ENCODE peak calls at places on chromosomes 4 and X, in eight cellular contexts. One of them, this sample, is unnamed.

GRCh38 chrX:132226169-132226568 is 6.9 kb upstream of the RAP2C start:
- DNase-seq in tibial nerve: no peak
- DNase-seq in NCI-H1417 treated with DMSO at 0.1 percent for 48 hours: no peak
- DNase-seq in activated CD4-positive, CD25-positive, alpha-beta regulatory T cell: no peak
- DNase-seq in NCI-H2029: no peak
- DNase-seq in NCI-H748 treated with DMSO at 0.1 percent for 48 hours: no peak
- DNase-seq in myocyte: peak; percentile 2
- DNase-seq in retinal pigment epithelial cell: no peak
- DNase-seq in this sample: no peak

GRCh38 chr4:26320159-26320452 is 708 bp upstream of the RBPJ start:
- DNase-seq in tibial nerve: no peak
- DNase-seq in NCI-H1417 treated with DMSO at 0.1 percent for 48 hours: no peak
- DNase-seq in activated CD4-positive, CD25-positive, alpha-beta regulatory T cell: no peak
- DNase-seq in NCI-H2029: no peak
- DNase-seq in NCI-H748 treated with DMSO at 0.1 percent for 48 hours: no peak
- DNase-seq in myocyte: peak; percentile 63
- DNase-seq in retinal pigment epithelial cell: no peak
- DNase-seq in this sample: no peak

GRCh38 chrX:133495464-133496391 is 80.4 kb upstream of the GPC4 start:
- DNase-seq in tibial nerve: peak; percentile 70
- DNase-seq in NCI-H1417 treated with DMSO at 0.1 percent for 48 hours: no peak
- DNase-seq in activated CD4-positive, CD25-positive, alpha-beta regulatory T cell: no peak
- DNase-seq in NCI-H2029: no peak
- DNase-seq in NCI-H748 treated with DMSO at 0.1 percent for 48 hours: no peak
- DNase-seq in myocyte: no peak
- DNase-seq in retinal pigment epithelial cell: no peak
- DNase-seq in this sample: peak; percentile 15

GRCh38 chrX:134580947-134581346 is 77.3 kb downstream of the PLAC1 start:
- DNase-seq in tibial nerve: no peak
- DNase-seq in NCI-H1417 treated with DMSO at 0.1 percent for 48 hours: no peak
- DNase-seq in activated CD4-positive, CD25-positive, alpha-beta regulatory T cell: no peak
- DNase-seq in NCI-H2029: no peak
- DNase-seq in NCI-H748 treated with DMSO at 0.1 percent for 48 hours: no peak
- DNase-seq in myocyte: peak; percentile 81
- DNase-seq in retinal pigment epithelial cell: no peak
- DNase-seq in this sample: no peak

GRCh38 chr4:4585012-4585670 is 43.3 kb upstream of the STX18 start:
- DNase-seq in tibial nerve: no peak
- DNase-seq in NCI-H1417 treated with DMSO at 0.1 percent for 48 hours: no peak
- DNase-seq in activated CD4-positive, CD25-positive, alpha-beta regulatory T cell: no peak
- DNase-seq in NCI-H2029: no peak
- DNase-seq in NCI-H748 treated with DMSO at 0.1 percent for 48 hours: no peak
- DNase-seq in myocyte: peak; percentile 7
- DNase-seq in retinal pigment epithelial cell: no peak
- DNase-seq in this sample: no peak

GRCh38 chr4:107167051-107167450 is 130.9 kb upstream of the DKK2 start:
- DNase-seq in tibial nerve: no peak
- DNase-seq in NCI-H1417 treated with DMSO at 0.1 percent for 48 hours: no peak
- DNase-seq in activated CD4-positive, CD25-positive, alpha-beta regulatory T cell: no peak
- DNase-seq in NCI-H2029: no peak
- DNase-seq in NCI-H748 treated with DMSO at 0.1 percent for 48 hours: no peak
- DNase-seq in myocyte: no peak
- DNase-seq in retinal pigment epithelial cell: no peak
- DNase-seq in this sample: no peak

GRCh38 chrX:47585273-47585672 is 3.0 kb downstream of the TIMP1 start:
- DNase-seq in tibial nerve: no peak
- DNase-seq in NCI-H1417 treated with DMSO at 0.1 percent for 48 hours: no peak
- DNase-seq in activated CD4-positive, CD25-positive, alpha-beta regulatory T cell: no peak
- DNase-seq in NCI-H2029: no peak
- DNase-seq in NCI-H748 treated with DMSO at 0.1 percent for 48 hours: no peak
- DNase-seq in myocyte: no peak
- DNase-seq in retinal pigment epithelial cell: no peak
- DNase-seq in this sample: no peak

GRCh38 chr4:37528161-37528560 is 158.0 kb downstream of the RELL1 start:
- DNase-seq in tibial nerve: no peak
- DNase-seq in NCI-H1417 treated with DMSO at 0.1 percent for 48 hours: no peak
- DNase-seq in activated CD4-positive, CD25-positive, alpha-beta regulatory T cell: no peak
- DNase-seq in NCI-H2029: no peak
- DNase-seq in NCI-H748 treated with DMSO at 0.1 percent for 48 hours: no peak
- DNase-seq in myocyte: no peak
- DNase-seq in retinal pigment epithelial cell: no peak
- DNase-seq in this sample: peak; percentile 59

GRCh38 chr4:154004859-154005520 is 216.1 kb upstream of the SFRP2 start:
- DNase-seq in tibial nerve: peak; percentile 78
- DNase-seq in NCI-H1417 treated with DMSO at 0.1 percent for 48 hours: no peak
- DNase-seq in activated CD4-positive, CD25-positive, alpha-beta regulatory T cell: no peak
- DNase-seq in NCI-H2029: no peak
- DNase-seq in NCI-H748 treated with DMSO at 0.1 percent for 48 hours: no peak
- DNase-seq in myocyte: peak; percentile 66
- DNase-seq in retinal pigment epithelial cell: peak; percentile 15
- DNase-seq in this sample: peak; percentile 76

GRCh38 chrX:132953358-132953757 is 5.1 kb downstream of the HS6ST2 start:
- DNase-seq in tibial nerve: no peak
- DNase-seq in NCI-H1417 treated with DMSO at 0.1 percent for 48 hours: no peak
- DNase-seq in activated CD4-positive, CD25-positive, alpha-beta regulatory T cell: no peak
- DNase-seq in NCI-H2029: no peak
- DNase-seq in NCI-H748 treated with DMSO at 0.1 percent for 48 hours: no peak
- DNase-seq in myocyte: no peak
- DNase-seq in retinal pigment epithelial cell: no peak
- DNase-seq in this sample: no peak

GRCh38 chrX:117510453-117510852 is 606.2 kb downstream of the KLHL13 start:
- DNase-seq in tibial nerve: no peak
- DNase-seq in NCI-H1417 treated with DMSO at 0.1 percent for 48 hours: no peak
- DNase-seq in activated CD4-positive, CD25-positive, alpha-beta regulatory T cell: no peak
- DNase-seq in NCI-H2029: no peak
- DNase-seq in NCI-H748 treated with DMSO at 0.1 percent for 48 hours: no peak
- DNase-seq in myocyte: no peak
- DNase-seq in retinal pigment epithelial cell: no peak
- DNase-seq in this sample: no peak

GRCh38 chrX:155070038-155070437 is 898 bp downstream of the CMC4 start:
- DNase-seq in tibial nerve: no peak
- DNase-seq in NCI-H1417 treated with DMSO at 0.1 percent for 48 hours: no peak
- DNase-seq in activated CD4-positive, CD25-positive, alpha-beta regulatory T cell: no peak
- DNase-seq in NCI-H2029: no peak
- DNase-seq in NCI-H748 treated with DMSO at 0.1 percent for 48 hours: peak; percentile 23
- DNase-seq in myocyte: no peak
- DNase-seq in retinal pigment epithelial cell: no peak
- DNase-seq in this sample: no peak

GRCh38 chr4:162952232-162952631 is 214.5 kb downstream of the NAF1 start:
- DNase-seq in tibial nerve: no peak
- DNase-seq in NCI-H1417 treated with DMSO at 0.1 percent for 48 hours: no peak
- DNase-seq in activated CD4-positive, CD25-positive, alpha-beta regulatory T cell: no peak
- DNase-seq in NCI-H2029: no peak
- DNase-seq in NCI-H748 treated with DMSO at 0.1 percent for 48 hours: no peak
- DNase-seq in myocyte: peak; percentile 1
- DNase-seq in retinal pigment epithelial cell: no peak
- DNase-seq in this sample: peak; percentile 59

GRCh38 chr4:153789741-153790651 is 1.1 kb upstream of the SFRP2 start:
- DNase-seq in tibial nerve: peak; percentile 29
- DNase-seq in NCI-H1417 treated with DMSO at 0.1 percent for 48 hours: no peak
- DNase-seq in activated CD4-positive, CD25-positive, alpha-beta regulatory T cell: no peak
- DNase-seq in NCI-H2029: no peak
- DNase-seq in NCI-H748 treated with DMSO at 0.1 percent for 48 hours: no peak
- DNase-seq in myocyte: no peak
- DNase-seq in retinal pigment epithelial cell: no peak
- DNase-seq in this sample: no peak

GRCh38 chr4:80215449-80216052 is 18.2 kb downstream of the PRDM8 start:
- DNase-seq in tibial nerve: no peak
- DNase-seq in NCI-H1417 treated with DMSO at 0.1 percent for 48 hours: peak; percentile 41
- DNase-seq in activated CD4-positive, CD25-positive, alpha-beta regulatory T cell: no peak
- DNase-seq in NCI-H2029: peak; percentile 17
- DNase-seq in NCI-H748 treated with DMSO at 0.1 percent for 48 hours: peak; percentile 59
- DNase-seq in myocyte: peak; percentile 45
- DNase-seq in retinal pigment epithelial cell: no peak
- DNase-seq in this sample: no peak

GRCh38 chrX:72392816-72393800 is 87.4 kb upstream of the CITED1 start:
- DNase-seq in tibial nerve: no peak
- DNase-seq in NCI-H1417 treated with DMSO at 0.1 percent for 48 hours: no peak
- DNase-seq in activated CD4-positive, CD25-positive, alpha-beta regulatory T cell: no peak
- DNase-seq in NCI-H2029: no peak
- DNase-seq in NCI-H748 treated with DMSO at 0.1 percent for 48 hours: no peak
- DNase-seq in myocyte: no peak
- DNase-seq in retinal pigment epithelial cell: no peak
- DNase-seq in this sample: no peak

GRCh38 chrX:135931644-135932487 is 38.4 kb downstream of the SAGE1 start:
- DNase-seq in tibial nerve: peak; percentile 23
- DNase-seq in NCI-H1417 treated with DMSO at 0.1 percent for 48 hours: no peak
- DNase-seq in activated CD4-positive, CD25-positive, alpha-beta regulatory T cell: peak; percentile 1
- DNase-seq in NCI-H2029: peak; percentile 3
- DNase-seq in NCI-H748 treated with DMSO at 0.1 percent for 48 hours: peak; percentile 4
- DNase-seq in myocyte: peak; percentile 42
- DNase-seq in retinal pigment epithelial cell: no peak
- DNase-seq in this sample: no peak

GRCh38 chrX:4379071-4379470 is 665.6 kb upstream of the PRKX start:
- DNase-seq in tibial nerve: no peak
- DNase-seq in NCI-H1417 treated with DMSO at 0.1 percent for 48 hours: no peak
- DNase-seq in activated CD4-positive, CD25-positive, alpha-beta regulatory T cell: no peak
- DNase-seq in NCI-H2029: no peak
- DNase-seq in NCI-H748 treated with DMSO at 0.1 percent for 48 hours: no peak
- DNase-seq in myocyte: no peak
- DNase-seq in retinal pigment epithelial cell: no peak
- DNase-seq in this sample: no peak

GRCh38 chrX:56728321-56728720 is 722 bp upstream of the NBDY start:
- DNase-seq in tibial nerve: no peak
- DNase-seq in NCI-H1417 treated with DMSO at 0.1 percent for 48 hours: no peak
- DNase-seq in activated CD4-positive, CD25-positive, alpha-beta regulatory T cell: no peak
- DNase-seq in NCI-H2029: no peak
- DNase-seq in NCI-H748 treated with DMSO at 0.1 percent for 48 hours: peak; percentile 2
- DNase-seq in myocyte: peak; percentile 22
- DNase-seq in retinal pigment epithelial cell: no peak
- DNase-seq in this sample: no peak

GRCh38 chr4:142264961-142265360 is 581.1 kb downstream of the INPP4B start:
- DNase-seq in tibial nerve: no peak
- DNase-seq in NCI-H1417 treated with DMSO at 0.1 percent for 48 hours: no peak
- DNase-seq in activated CD4-positive, CD25-positive, alpha-beta regulatory T cell: no peak
- DNase-seq in NCI-H2029: no peak
- DNase-seq in NCI-H748 treated with DMSO at 0.1 percent for 48 hours: no peak
- DNase-seq in myocyte: peak; percentile 19
- DNase-seq in retinal pigment epithelial cell: peak; percentile 52
- DNase-seq in this sample: no peak

GRCh38 chrX:20746690-20747089 is 480.0 kb upstream of the RPS6KA3 start:
- DNase-seq in tibial nerve: no peak
- DNase-seq in NCI-H1417 treated with DMSO at 0.1 percent for 48 hours: no peak
- DNase-seq in activated CD4-positive, CD25-positive, alpha-beta regulatory T cell: no peak
- DNase-seq in NCI-H2029: no peak
- DNase-seq in NCI-H748 treated with DMSO at 0.1 percent for 48 hours: no peak
- DNase-seq in myocyte: no peak
- DNase-seq in retinal pigment epithelial cell: no peak
- DNase-seq in this sample: no peak

GRCh38 chr4:110184124-110184790 is 14.2 kb downstream of the ELOVL6 start:
- DNase-seq in tibial nerve: no peak
- DNase-seq in NCI-H1417 treated with DMSO at 0.1 percent for 48 hours: no peak
- DNase-seq in activated CD4-positive, CD25-positive, alpha-beta regulatory T cell: no peak
- DNase-seq in NCI-H2029: no peak
- DNase-seq in NCI-H748 treated with DMSO at 0.1 percent for 48 hours: no peak
- DNase-seq in myocyte: peak; percentile 22
- DNase-seq in retinal pigment epithelial cell: no peak
- DNase-seq in this sample: no peak

GRCh38 chrX:125444659-125445058 is 125.0 kb downstream of the TEX13C start:
- DNase-seq in tibial nerve: no peak
- DNase-seq in NCI-H1417 treated with DMSO at 0.1 percent for 48 hours: no peak
- DNase-seq in activated CD4-positive, CD25-positive, alpha-beta regulatory T cell: no peak
- DNase-seq in NCI-H2029: no peak
- DNase-seq in NCI-H748 treated with DMSO at 0.1 percent for 48 hours: no peak
- DNase-seq in myocyte: no peak
- DNase-seq in retinal pigment epithelial cell: no peak
- DNase-seq in this sample: peak; percentile 3

GRCh38 chr4:147924604-147925412 is 192.9 kb downstream of the ARHGAP10 start:
- DNase-seq in tibial nerve: no peak
- DNase-seq in NCI-H1417 treated with DMSO at 0.1 percent for 48 hours: no peak
- DNase-seq in activated CD4-positive, CD25-positive, alpha-beta regulatory T cell: no peak
- DNase-seq in NCI-H2029: no peak
- DNase-seq in NCI-H748 treated with DMSO at 0.1 percent for 48 hours: no peak
- DNase-seq in myocyte: peak; percentile 34
- DNase-seq in retinal pigment epithelial cell: no peak
- DNase-seq in this sample: no peak

GRCh38 chr4:98387345-98388017 is 126.3 kb downstream of the RAP1GDS1 start:
- DNase-seq in tibial nerve: no peak
- DNase-seq in NCI-H1417 treated with DMSO at 0.1 percent for 48 hours: no peak
- DNase-seq in activated CD4-positive, CD25-positive, alpha-beta regulatory T cell: no peak
- DNase-seq in NCI-H2029: no peak
- DNase-seq in NCI-H748 treated with DMSO at 0.1 percent for 48 hours: no peak
- DNase-seq in myocyte: no peak
- DNase-seq in retinal pigment epithelial cell: no peak
- DNase-seq in this sample: no peak

GRCh38 chr4:106266201-106266600 is 49.8 kb downstream of the TBCK start:
- DNase-seq in tibial nerve: no peak
- DNase-seq in NCI-H1417 treated with DMSO at 0.1 percent for 48 hours: no peak
- DNase-seq in activated CD4-positive, CD25-positive, alpha-beta regulatory T cell: no peak
- DNase-seq in NCI-H2029: no peak
- DNase-seq in NCI-H748 treated with DMSO at 0.1 percent for 48 hours: peak; percentile 21
- DNase-seq in myocyte: peak; percentile 56
- DNase-seq in retinal pigment epithelial cell: no peak
- DNase-seq in this sample: peak; percentile 38

GRCh38 chr4:7820031-7820825 is 119.4 kb downstream of the AFAP1 start:
- DNase-seq in tibial nerve: no peak
- DNase-seq in NCI-H1417 treated with DMSO at 0.1 percent for 48 hours: no peak
- DNase-seq in activated CD4-positive, CD25-positive, alpha-beta regulatory T cell: no peak
- DNase-seq in NCI-H2029: no peak
- DNase-seq in NCI-H748 treated with DMSO at 0.1 percent for 48 hours: no peak
- DNase-seq in myocyte: no peak
- DNase-seq in retinal pigment epithelial cell: no peak
- DNase-seq in this sample: no peak

This sample was measured in epithelial cell of proximal tubule.